ENCODE peak calls at places on chromosomes 3 and 15, in four cellular contexts. H is right atrium auricular region, C is uterus, L is kidney. M is an unnamed sample. For H3K4me1 and H3K36me3, the result is how much of the 10 kb centered on the place peaks cover.

GRCh38 chr15:33200444-33200843 is 5.9 kb upstream of the FMN1 start:
- DNase-seq in H (no peak), C (no peak), L (no peak), M (no peak)

GRCh38 chr3:66276705-66277274 is 56.0 kb downstream of the SLC25A26 start:
- DNase-seq in H (no peak), C (peak), L (no peak), M (no peak)

GRCh38 chr15:51732661-51733060 is 4.8 kb downstream of the LYSMD2 start:
- DNase-seq in H (no peak), C (no peak), L (no peak), M (no peak)

GRCh38 chr3:41167722-41168497 is 31.4 kb upstream of the CTNNB1 start:
- DNase-seq in H (no peak), C (no peak), L (no peak), M (no peak)

GRCh38 chr15:92322566-92323355 is 70.9 kb upstream of the ST8SIA2 start:
- DNase-seq in H (no peak), C (no peak), L (no peak), M (no peak)

GRCh38 chr15:52879862-52880261 is 89.7 kb upstream of the ONECUT1 start:
- DNase-seq in H (no peak), C (no peak), L (no peak), M (no peak)

GRCh38 chr3:122299872-122300460 is 25.1 kb upstream of the CSTA start:
- DNase-seq in H (no peak), C (no peak), L (no peak), M (no peak)

GRCh38 chr3:115239717-115240116 is 92.6 kb upstream of the ZBTB20 start:
- DNase-seq in H (peak), C (peak), L (peak), M (peak)

GRCh38 chr3:196169836-196170240 is 41.4 kb downstream of the ZDHHC19 start:
- DNase-seq in H (no peak), C (no peak), L (no peak), M (no peak)

GRCh38 chr3:64889991-64890390 is 202.2 kb upstream of the ADAMTS9 start:
- DNase-seq in H (no peak), C (peak), L (peak), M (no peak)

GRCh38 chr15:56989411-56989924 is 71.0 kb downstream of the TCF12 start:
- DNase-seq in H (no peak), C (no peak), L (no peak), M (no peak)

GRCh38 chr15:56991017-56991416 is 72.6 kb downstream of the TCF12 start:
- DNase-seq in H (no peak), C (no peak), L (no peak), M (no peak)

GRCh38 chr15:56987286-56987685 is 68.8 kb downstream of the TCF12 start:
- DNase-seq in H (no peak), C (no peak), L (no peak), M (no peak)

GRCh38 chr15:56985871-56986270 is 67.4 kb downstream of the TCF12 start:
- DNase-seq in H (no peak), C (no peak), L (no peak), M (no peak)

GRCh38 chr15:56988219-56988618 is 69.8 kb downstream of the TCF12 start:
- DNase-seq in H (no peak), C (no peak), L (no peak), M (no peak)
- H3K4me1 ChIP-seq in H (half or more), C (under half), L (under half), M (under half)

GRCh38 chr3:172339892-172340291 is 108.4 kb downstream of the GHSR start:
- DNase-seq in H (no peak), C (no peak), L (no peak), M (no peak)

GRCh38 chr3:172342097-172342659 is 106.1 kb downstream of the GHSR start:
- DNase-seq in H (no peak), C (no peak), L (no peak), M (no peak)

GRCh38 chr3:172343979-172344378 is 104.3 kb downstream of the GHSR start:
- DNase-seq in H (no peak), C (no peak), L (no peak), M (no peak)

GRCh38 chr3:172343117-172343516 is 105.1 kb downstream of the GHSR start:
- DNase-seq in H (no peak), C (no peak), L (no peak), M (no peak)

DNA sequence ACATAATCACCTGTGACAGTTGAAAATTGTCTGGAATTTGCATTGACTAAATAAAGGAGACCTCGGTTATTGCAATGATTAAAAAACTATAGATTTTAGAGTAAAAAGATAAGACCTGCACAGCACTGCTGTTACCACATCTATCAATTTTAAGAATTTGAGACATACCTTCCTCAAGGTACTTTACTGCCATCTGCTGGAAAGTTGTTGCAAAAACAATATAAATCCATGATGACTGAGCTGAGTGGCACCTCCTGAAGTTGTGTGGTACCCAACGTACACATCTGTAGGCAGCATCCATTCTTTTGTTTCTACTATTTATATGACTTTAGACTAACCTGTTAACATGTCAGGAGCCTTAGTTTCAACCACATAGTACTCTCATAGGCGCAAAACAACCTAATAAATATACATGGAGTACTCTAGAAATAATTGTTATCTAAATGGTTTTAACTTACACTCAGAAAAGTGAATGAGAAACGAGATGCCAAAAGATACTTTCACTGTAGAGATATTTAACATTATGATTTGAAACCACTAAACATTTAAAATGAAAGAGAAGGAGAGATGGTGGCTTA is 106.7 kb downstream of the GHSR start:
- DNase-seq in H (no peak), C (no peak), L (no peak), M (no peak)
- TF ChIP-seq CTCF in H (peak), C (peak), L (peak), M (peak)

DNA sequence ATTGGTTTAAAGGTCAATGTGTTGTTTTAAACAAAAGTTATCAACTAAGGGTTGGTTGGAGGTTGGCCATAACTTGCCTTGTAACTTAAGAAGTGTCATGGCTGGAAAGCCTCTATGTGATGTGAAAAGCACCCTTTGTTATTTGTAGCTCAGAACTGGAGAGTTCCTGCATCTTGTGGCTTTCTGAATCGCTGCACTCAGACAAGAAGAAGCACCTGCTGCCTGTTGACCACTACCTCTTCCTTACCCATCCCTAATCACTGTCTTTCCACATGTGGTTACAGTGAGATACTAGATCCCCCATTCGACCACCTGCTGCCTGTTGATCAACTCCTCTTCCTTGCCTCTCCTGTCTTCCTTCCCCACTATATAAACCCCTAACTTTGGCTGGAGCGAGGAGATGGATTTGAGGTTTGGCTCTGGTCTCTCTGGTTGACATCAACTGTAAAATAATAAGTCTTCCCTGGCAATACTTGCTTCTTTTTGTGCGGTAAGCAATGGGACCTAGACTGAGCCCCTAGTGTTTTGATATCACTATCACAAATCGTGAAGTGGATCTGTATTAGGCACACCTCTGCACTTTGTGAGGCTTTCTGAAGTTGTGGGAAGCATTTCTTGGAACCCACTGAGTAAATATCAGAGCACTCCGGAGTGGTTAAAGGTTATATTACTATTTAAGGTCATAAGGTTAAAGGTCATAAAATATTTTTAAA is 13.8 kb downstream of the RPL39L start:
- DNase-seq in H (no peak), C (no peak), L (no peak), M (no peak)
- H3K36me3 ChIP-seq in H (under half), C (under half), L (under half), M (under half)

GRCh38 chr3:71206305-71206704 is 377.2 kb downstream of the FOXP1 start:
- DNase-seq in H (no peak), C (no peak), L (no peak), M (no peak)
- H3K4me1 ChIP-seq in H (half or more), C (under half), L (under half), M (under half)

GRCh38 chr3:45712434-45713110 is 23.4 kb downstream of the SACM1L start:
- DNase-seq in H (no peak), C (no peak), L (no peak), M (no peak)
- TF ChIP-seq CTCF in H (no peak), C (no peak), L (no peak), M (no peak)

GRCh38 chr3:154864947-154865346 is 215.2 kb upstream of the MME start:
- DNase-seq in H (no peak), C (no peak), L (no peak), M (no peak)

GRCh38 chr3:154862265-154862664 is 217.9 kb upstream of the MME start:
- DNase-seq in H (no peak), C (no peak), L (no peak), M (no peak)
- H3K36me3 ChIP-seq in H (under half), C (under half), L (under half), M (under half)

DNA sequence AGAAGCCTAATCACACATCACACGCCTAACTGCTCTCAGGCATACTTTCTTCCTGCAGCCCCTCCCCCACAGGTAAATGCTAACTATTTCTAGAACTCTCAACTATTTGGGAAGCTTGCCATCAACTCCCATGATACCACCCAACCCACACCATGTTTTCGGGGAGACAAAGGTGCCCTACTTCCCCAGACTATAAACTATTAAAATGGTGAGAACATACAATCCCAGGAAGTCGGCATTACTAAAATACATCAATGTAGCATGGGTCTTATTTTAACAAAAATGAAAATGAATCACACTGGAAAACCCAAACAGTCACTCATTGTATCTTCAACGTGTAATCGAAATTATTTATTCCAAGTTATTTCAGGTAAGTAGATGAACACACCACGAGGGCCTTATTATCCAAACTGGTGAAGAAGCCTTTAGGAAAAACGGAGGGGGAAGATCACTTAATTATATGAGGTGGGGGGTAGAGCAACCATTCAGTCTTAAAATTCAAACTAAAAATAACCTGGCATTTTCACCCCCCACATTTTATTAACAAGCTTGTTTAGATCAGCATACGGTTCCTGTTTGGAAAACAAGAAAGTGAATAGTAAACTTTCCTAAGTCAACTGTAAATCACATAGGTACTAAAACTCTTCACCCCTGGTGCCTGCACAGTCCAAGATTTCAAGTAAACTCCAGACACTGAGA is 1.9 kb downstream of the TBL1XR1 start:
- DNase-seq in H (peak), C (no peak), L (no peak), M (no peak)
- H3K4me1 ChIP-seq in H (under half), C (under half), L (under half), M (under half)

M was measured in RWPE2.